ENCODE peak calls at places on chromosomes 2 and 18, in five cellular contexts. R is SK-N-SH, T is HepG2, U is GM12878, E is K562. N is an unnamed sample.
A peak's percentile ranks its signal among the peaks of the same experiment; 100 is the strongest.

GRCh38 chr2:54429811-54430600 is 26.1 kb upstream of the SPTBN1 start:
- DNase-seq in T (no peak), R (no peak), E (peak; percentile 62), U (no peak), N (no peak)

GRCh38 chr2:46667945-46668344 is 188.6 kb downstream of the TMEM247 start:
- DNase-seq in E (no peak), R (no peak), U (no peak), T (no peak), N (no peak)

GRCh38 chr2:71607490-71607889 is 154.1 kb downstream of the DYSF start:
- DNase-seq in U (no peak), R (peak; percentile 15), E (no peak), T (no peak), N (no peak)

GRCh38 chr2:116510117-116510671 is 1304.3 kb upstream of the DDX18 start:
- DNase-seq in E (no peak), T (peak; percentile 14), U (no peak), R (peak; percentile 10), N (no peak)

GRCh38 chr2:155810411-155810810 is 522.1 kb downstream of the NR4A2 start:
- DNase-seq in R (no peak), E (no peak), T (no peak), U (no peak), N (no peak)

GRCh38 chr2:240837621-240838020 is 17.6 kb upstream of the KIF1A start:
- DNase-seq in U (no peak), R (no peak), E (no peak), T (no peak), N (no peak)

GRCh38 chr2:209974566-209974965 is 27.9 kb upstream of the RPE start:
- DNase-seq in U (no peak), R (no peak), T (no peak), E (no peak), N (no peak)

GRCh38 chr2:112996635-112997034 is 8.6 kb upstream of the IL36A start:
- DNase-seq in U (no peak), R (no peak), T (no peak), E (no peak), N (no peak)

GRCh38 chr18:48475635-48476549 is 62.9 kb upstream of the CTIF start:
- DNase-seq in R (peak; percentile 73), T (peak; percentile 80), E (peak; percentile 53), U (peak; percentile 5), N (peak; percentile 63)

GRCh38 chr2:36482576-36483214 is 115.3 kb downstream of the FEZ2 start:
- DNase-seq in E (no peak), U (no peak), T (peak; percentile 76), R (no peak), N (no peak)

GRCh38 chr2:61946661-61947060 is 41.2 kb downstream of the COMMD1 start:
- DNase-seq in E (no peak), R (no peak), U (no peak), T (no peak), N (no peak)

GRCh38 chr2:29055586-29055985 is 18.7 kb downstream of the PCARE start:
- DNase-seq in U (no peak), E (no peak), R (no peak), T (no peak), N (no peak)

GRCh38 chr2:27369471-27370025 is 590 bp downstream of the EIF2B4 start:
- DNase-seq in R (peak; percentile 92), U (no peak), E (peak; percentile 61), T (no peak), N (peak; percentile 62)

GRCh38 chr2:68653538-68653982 is 10.2 kb downstream of the PROKR1 start:
- DNase-seq in R (no peak), E (peak; percentile 67), T (no peak), U (peak; percentile 7), N (no peak)

GRCh38 chr2:219689676-219690628 is 62.5 kb downstream of the SLC4A3 start:
- DNase-seq in T (peak; percentile 51), R (peak; percentile 60), U (peak; percentile 23), E (peak; percentile 58), N (peak; percentile 66)

GRCh38 chr18:74745658-74746403 is 148.2 kb downstream of the ZNF407 start:
- DNase-seq in U (no peak), R (peak; percentile 11), E (peak; percentile 9), T (peak; percentile 15), N (no peak)

DNA sequence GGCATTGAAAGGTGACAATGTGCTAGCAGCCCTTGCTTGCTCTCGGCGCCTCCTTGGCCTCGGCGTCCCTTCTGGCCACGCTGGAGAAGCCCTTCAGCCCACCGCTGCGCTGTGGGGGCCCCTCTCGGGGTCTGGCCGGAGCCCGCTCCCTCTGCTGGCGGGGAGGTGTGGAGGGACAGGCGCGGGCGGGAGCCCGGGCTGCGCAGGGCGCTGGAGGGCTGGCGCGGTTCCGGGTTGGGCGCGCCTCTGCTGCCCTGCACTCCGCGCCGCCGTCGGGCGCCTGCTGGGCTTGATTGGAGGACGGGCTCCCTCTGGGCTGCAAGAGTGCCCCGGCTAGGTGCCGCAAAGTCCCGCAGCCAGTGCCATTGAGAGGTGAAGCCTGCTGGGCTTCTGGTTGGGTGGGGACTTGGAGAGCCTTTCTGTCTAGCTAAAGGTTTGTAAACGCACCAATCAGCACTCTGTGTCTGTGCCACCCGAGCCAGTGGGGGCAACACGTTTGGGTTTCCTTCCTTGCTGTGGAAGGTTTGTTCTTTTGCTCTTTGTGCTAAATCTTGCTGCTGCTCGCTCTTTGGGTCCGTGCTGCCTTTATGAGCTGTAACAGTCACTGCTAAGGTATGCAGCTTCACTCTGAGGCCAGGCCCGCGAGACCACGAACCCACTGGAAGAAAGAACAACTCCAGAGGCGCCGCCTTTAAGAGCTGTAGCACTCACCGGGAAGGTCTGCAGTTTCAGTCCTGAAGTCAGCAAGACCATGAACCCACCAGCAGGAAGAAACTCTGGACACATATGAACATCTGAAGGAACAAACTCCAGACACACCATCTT is 14.8 kb upstream of the IMP4 start:
- DNase-seq in T (peak; percentile 20), R (no peak), E (peak; percentile 15), U (no peak), N (no peak)
- TF ChIP-seq FOXM1 in T (no peak), R (no peak), E (no peak), U (no peak), N (no peak)

DNA sequence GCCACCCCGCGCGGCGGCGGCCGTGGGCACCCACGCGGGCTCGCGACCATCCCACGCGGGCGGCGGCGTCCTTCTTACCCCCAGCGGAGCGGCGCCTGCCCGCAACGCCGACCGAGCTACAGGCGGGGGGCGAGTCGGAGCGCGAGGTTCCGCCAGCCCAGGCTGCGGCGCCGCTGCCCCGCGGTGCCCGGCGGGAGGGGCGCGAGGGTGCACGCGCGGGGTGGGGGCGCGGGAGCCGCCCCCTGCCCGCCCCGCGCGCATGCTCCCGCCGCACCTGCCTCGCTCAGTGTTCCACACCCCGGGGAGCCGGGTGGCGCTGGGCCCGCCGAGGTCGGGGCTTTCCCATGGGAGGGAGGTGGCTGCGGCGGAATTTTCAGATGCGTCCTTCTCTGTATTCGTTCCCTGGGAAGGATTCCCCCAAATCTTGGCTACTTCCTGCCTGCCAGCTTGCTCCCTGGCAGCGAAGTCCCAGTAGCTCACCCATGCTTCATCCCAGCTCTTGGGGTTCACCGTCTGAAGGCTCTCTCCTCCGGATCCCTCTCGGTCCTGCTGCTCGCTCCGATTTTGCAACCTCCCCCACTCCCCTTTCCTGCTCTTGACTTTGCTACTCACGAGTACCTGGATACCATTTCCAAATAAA is at the start of gene L3MBTL4:
- DNase-seq in E (no peak), T (no peak), U (no peak), R (peak; percentile 87), N (peak; percentile 37)
- TF ChIP-seq FOXM1 in E (no peak), T (no peak), U (no peak), R (no peak), N (no peak)

DNA sequence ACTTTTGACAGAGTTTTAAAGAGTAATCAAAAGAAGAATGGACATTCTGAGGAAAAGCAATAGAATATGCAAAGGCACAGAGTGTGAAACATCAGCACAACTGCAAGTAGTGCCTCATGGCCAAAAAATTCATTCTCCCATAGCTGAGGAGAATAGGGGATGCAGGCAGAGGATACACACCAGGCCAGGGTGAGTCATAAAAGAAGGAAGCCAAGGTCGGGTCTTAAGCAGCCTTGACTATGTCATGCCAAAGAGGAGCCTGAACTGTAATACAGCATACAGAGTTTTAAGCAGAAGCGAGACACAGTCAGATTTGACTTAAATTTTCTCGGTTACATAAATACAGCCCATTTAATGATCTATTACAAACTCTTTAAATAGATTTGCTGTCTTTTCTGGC is 165.0 kb downstream of the LNPK start:
- DNase-seq in U (no peak), R (no peak), E (no peak), T (no peak), N (no peak)
- TF ChIP-seq FOXM1 in U (no peak), R (no peak), E (no peak), T (no peak), N (no peak)

GRCh38 chr18:39450958-39451357 is 1885.4 kb upstream of the CELF4 start:
- DNase-seq in R (no peak), E (no peak), U (no peak), T (no peak), N (no peak)

GRCh38 chr18:39454866-39455265 is 1889.3 kb upstream of the CELF4 start:
- DNase-seq in U (no peak), T (no peak), R (no peak), E (no peak), N (no peak)

GRCh38 chr18:39455300-39455699 is 1889.7 kb upstream of the CELF4 start:
- DNase-seq in T (peak; percentile 21), E (no peak), R (no peak), U (no peak), N (no peak)

GRCh38 chr18:39453356-39453755 is 1887.8 kb upstream of the CELF4 start:
- DNase-seq in E (no peak), U (no peak), R (no peak), T (no peak), N (no peak)

GRCh38 chr18:39453882-39454281 is 1888.3 kb upstream of the CELF4 start:
- DNase-seq in U (no peak), E (no peak), T (peak; percentile 30), R (no peak), N (no peak)
- TF ChIP-seq FOXM1 in U (no peak), E (no peak), T (no peak), R (no peak), N (no peak)

GRCh38 chr2:188666503-188666902 is 307.7 kb upstream of the COL3A1 start:
- DNase-seq in R (no peak), U (no peak), E (no peak), T (no peak), N (no peak)

GRCh38 chr2:188665727-188666304 is 308.4 kb upstream of the COL3A1 start:
- DNase-seq in R (no peak), U (no peak), T (no peak), E (no peak), N (no peak)

GRCh38 chr2:188664391-188664790 is 309.8 kb upstream of the COL3A1 start:
- DNase-seq in R (no peak), T (no peak), E (no peak), U (no peak), N (no peak)

GRCh38 chr2:188665196-188665595 is 309.0 kb upstream of the COL3A1 start:
- DNase-seq in U (no peak), R (no peak), E (no peak), T (no peak), N (no peak)

DNA sequence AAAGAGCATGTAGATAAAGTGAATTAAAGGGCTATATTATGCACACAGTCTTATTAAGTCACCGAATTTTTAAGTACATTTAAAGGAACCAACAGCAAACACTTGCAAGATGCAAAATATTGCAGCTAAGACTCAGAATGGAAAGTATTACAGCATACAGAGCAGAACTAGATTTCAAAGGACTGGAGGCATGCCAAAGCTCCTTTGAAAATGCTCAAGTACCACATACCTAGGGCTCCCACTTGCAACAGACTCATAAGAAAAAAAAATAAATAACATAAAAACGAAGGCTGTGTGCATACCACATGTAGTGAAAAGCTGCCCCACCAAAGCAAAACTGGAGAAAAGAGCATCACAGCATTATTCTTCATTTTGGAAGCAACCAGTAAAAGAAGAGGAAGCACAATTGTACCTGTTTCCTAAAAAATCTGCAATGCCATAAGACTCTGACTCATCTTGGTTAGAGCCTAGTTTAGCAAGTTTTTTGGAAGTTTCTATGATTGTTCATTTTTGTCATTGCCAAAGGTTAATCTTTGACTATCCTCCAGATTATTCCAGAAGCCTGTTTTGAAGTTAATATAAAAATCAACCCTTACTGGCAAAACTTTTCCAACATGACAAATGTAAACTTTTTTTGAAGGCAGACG is 306.0 kb upstream of the COL3A1 start:
- DNase-seq in E (no peak), U (no peak), R (no peak), T (no peak), N (no peak)
- TF ChIP-seq FOXM1 in E (no peak), U (no peak), R (no peak), T (no peak), N (no peak)

N was measured in HEK293T.